ENCODE peak calls at places on chromosome 7, in seven cellular contexts. One of them, this sample, is unnamed.

GRCh38 chr7:1344981-1345701 is 112.5 kb downstream of the UNCX start:
- DNase-seq in dermis microvascular lymphatic vessel endothelial cell: no peak
- DNase-seq in fibroblast of lung: no peak
- DNase-seq in choroid plexus epithelial cell: no peak
- DNase-seq in ELR: no peak
- DNase-seq in EH: no peak
- DNase-seq in GM19239: no peak
- DNase-seq in this sample: no peak

GRCh38 chr7:36084485-36085091 is 68.5 kb upstream of the EEPD1 start:
- DNase-seq in fibroblast of lung: peak
- DNase-seq in GM19239: no peak
- DNase-seq in ELR: peak
- DNase-seq in dermis microvascular lymphatic vessel endothelial cell: peak
- DNase-seq in choroid plexus epithelial cell: peak
- DNase-seq in EH: peak
- DNase-seq in this sample: no peak

GRCh38 chr7:6286486-6286885 is 14.1 kb upstream of the CYTH3 start:
- DNase-seq in ELR: peak
- DNase-seq in fibroblast of lung: no peak
- DNase-seq in GM19239: no peak
- DNase-seq in dermis microvascular lymphatic vessel endothelial cell: no peak
- DNase-seq in choroid plexus epithelial cell: no peak
- DNase-seq in EH: peak
- DNase-seq in this sample: no peak

GRCh38 chr7:18429547-18429946 is 66.0 kb upstream of the HDAC9 start:
- DNase-seq in GM19239: no peak
- DNase-seq in dermis microvascular lymphatic vessel endothelial cell: no peak
- DNase-seq in ELR: peak
- DNase-seq in choroid plexus epithelial cell: peak
- DNase-seq in EH: peak
- DNase-seq in fibroblast of lung: peak
- DNase-seq in this sample: no peak

GRCh38 chr7:12303507-12303906 is 92.4 kb downstream of the TMEM106B start:
- DNase-seq in choroid plexus epithelial cell: peak
- DNase-seq in dermis microvascular lymphatic vessel endothelial cell: peak
- DNase-seq in ELR: peak
- DNase-seq in fibroblast of lung: peak
- DNase-seq in EH: no peak
- DNase-seq in GM19239: no peak
- DNase-seq in this sample: no peak

GRCh38 chr7:25856056-25856780 is 295.8 kb upstream of the NFE2L3 start:
- DNase-seq in dermis microvascular lymphatic vessel endothelial cell: no peak
- DNase-seq in fibroblast of lung: no peak
- DNase-seq in ELR: no peak
- DNase-seq in GM19239: no peak
- DNase-seq in EH: no peak
- DNase-seq in choroid plexus epithelial cell: peak
- DNase-seq in this sample: no peak

GRCh38 chr7:44153948-44154335 is 12.8 kb upstream of the MYL7 start:
- DNase-seq in ELR: no peak
- DNase-seq in EH: no peak
- DNase-seq in dermis microvascular lymphatic vessel endothelial cell: no peak
- DNase-seq in choroid plexus epithelial cell: no peak
- DNase-seq in fibroblast of lung: no peak
- DNase-seq in GM19239: no peak
- DNase-seq in this sample: no peak

GRCh38 chr7:55158541-55158940 is 139.7 kb downstream of the EGFR start:
- DNase-seq in GM19239: no peak
- DNase-seq in dermis microvascular lymphatic vessel endothelial cell: no peak
- DNase-seq in choroid plexus epithelial cell: peak
- DNase-seq in EH: peak
- DNase-seq in ELR: peak
- DNase-seq in fibroblast of lung: peak
- DNase-seq in this sample: no peak

GRCh38 chr7:149456770-149457421 is 4.0 kb downstream of the ZNF777 start:
- DNase-seq in dermis microvascular lymphatic vessel endothelial cell: no peak
- DNase-seq in GM19239: no peak
- DNase-seq in ELR: peak
- DNase-seq in fibroblast of lung: peak
- DNase-seq in EH: no peak
- DNase-seq in choroid plexus epithelial cell: no peak
- DNase-seq in this sample: no peak

This sample was measured in pulmonary artery endothelial cell.